ENCODE peak calls at places on chromosomes 13 and 19, in nine cellular contexts. N is choroid plexus epithelial cell, S is K562, O is tibial artery, X is BJ, P is fibroblast of villous mesenchyme, L is heart right ventricle, I is left ventricle myocardium inferior, F is AG09309. V is an unnamed sample.

GRCh38 chr19:29872224-29872731 is 60.5 kb downstream of the CCNE1 start:
- DNase-seq in N (peak; percentile 26), S (peak; percentile 60), O (no peak), X (no peak), P (no peak), L (no peak), I (no peak), F (no peak), V (peak; percentile 17)

GRCh38 chr13:114080739-114081561 is 51.5 kb downstream of the RASA3 start:
- DNase-seq in N (no peak), S (no peak), O (peak; percentile 60), X (no peak), P (no peak), L (no peak), I (peak; percentile 9), F (no peak), V (no peak)

GRCh38 chr13:42041684-42042035 is 6.8 kb upstream of the DGKH start:
- DNase-seq in N (peak; percentile 76), S (peak; percentile 67), O (peak; percentile 83), X (no peak), P (peak; percentile 69), L (peak; percentile 37), I (peak; percentile 50), F (no peak), V (peak; percentile 68)

GRCh38 chr19:7868326-7868670 is 5.9 kb downstream of the PRR36 start:
- DNase-seq in N (no peak), S (no peak), O (no peak), X (no peak), P (no peak), L (no peak), I (no peak), F (no peak), V (no peak)

GRCh38 chr13:75881109-75881775 is 245.1 kb downstream of the LMO7 start:
- DNase-seq in N (peak; percentile 60), S (no peak), O (no peak), X (no peak), P (peak; percentile 85), L (no peak), I (no peak), F (no peak), V (no peak)

GRCh38 chr13:40318366-40318765 is 348.1 kb downstream of the FOXO1 start:
- DNase-seq in N (peak; percentile 18), S (peak; percentile 2), O (peak; percentile 66), X (no peak), P (no peak), L (peak; percentile 41), I (peak; percentile 50), F (no peak), V (no peak)

GRCh38 chr13:110412132-110412912 is 105.2 kb downstream of the COL4A2 start:
- DNase-seq in N (peak; percentile 100), S (peak; percentile 68), O (peak; percentile 97), X (peak; percentile 97), P (peak; percentile 100), L (peak; percentile 84), I (peak; percentile 85), F (peak; percentile 97), V (peak; percentile 98)

GRCh38 chr13:91657283-91657682 is 258.9 kb downstream of the GPC5 start:
- DNase-seq in N (no peak), S (no peak), O (no peak), X (no peak), P (no peak), L (no peak), I (no peak), F (no peak), V (no peak)

GRCh38 chr19:51572908-51573307 is 1.8 kb downstream of the ZNF175 start:
- DNase-seq in N (peak; percentile 62), S (no peak), O (no peak), X (peak; percentile 16), P (peak; percentile 9), L (no peak), I (no peak), F (peak; percentile 20), V (peak; percentile 67)

GRCh38 chr19:7188682-7189629 is 105.3 kb downstream of the INSR start:
- DNase-seq in N (no peak), S (no peak), O (no peak), X (no peak), P (no peak), L (no peak), I (no peak), F (no peak), V (no peak)

GRCh38 chr13:112679932-112680677 is 9.7 kb upstream of the ATP11A start:
- DNase-seq in N (no peak), S (no peak), O (no peak), X (no peak), P (no peak), L (no peak), I (no peak), F (no peak), V (no peak)

GRCh38 chr19:58575183-58576041 is 2.3 kb upstream of the MZF1 start:
- DNase-seq in N (peak; percentile 94), S (peak; percentile 95), O (peak; percentile 95), X (peak; percentile 59), P (peak; percentile 90), L (peak; percentile 91), I (peak; percentile 92), F (peak; percentile 49), V (peak; percentile 97)

DNA sequence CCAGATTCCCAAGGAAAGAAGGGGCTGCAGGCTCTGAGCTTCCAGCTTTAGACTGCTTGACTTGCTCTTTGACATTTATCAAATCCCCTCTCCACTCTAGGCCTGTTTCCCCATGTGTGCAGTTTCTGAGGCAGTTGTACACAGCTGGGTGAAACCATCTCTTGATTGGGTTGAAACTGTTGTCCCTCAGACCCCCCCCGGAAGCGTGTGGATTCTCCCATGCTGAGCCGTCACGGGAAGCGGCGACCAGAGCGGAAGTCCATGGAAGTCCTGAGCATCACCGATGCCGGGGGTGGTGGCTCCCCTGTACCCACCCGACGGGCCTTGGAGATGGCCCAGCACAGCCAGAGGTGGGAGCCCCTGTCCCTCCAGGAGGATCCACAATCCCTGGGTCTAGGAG is 19.7 kb downstream of the BRSK1 start:
- DNase-seq in N (no peak), S (no peak), O (no peak), X (no peak), P (no peak), L (no peak), I (no peak), F (no peak), V (no peak)
- H3K4me3 ChIP-seq in N (no peak overlapping the region), S (no peak overlapping the region), O (no peak overlapping the region), X (no peak overlapping the region), P (no peak overlapping the region), L (no peak overlapping the region), I (no peak overlapping the region), F (no peak overlapping the region), V (no peak overlapping the region)

GRCh38 chr13:62046512-62046911 is 630.9 kb upstream of the PCDH20 start:
- DNase-seq in N (no peak), S (no peak), O (no peak), X (no peak), P (no peak), L (peak; percentile 5), I (no peak), F (no peak), V (no peak)

DNA sequence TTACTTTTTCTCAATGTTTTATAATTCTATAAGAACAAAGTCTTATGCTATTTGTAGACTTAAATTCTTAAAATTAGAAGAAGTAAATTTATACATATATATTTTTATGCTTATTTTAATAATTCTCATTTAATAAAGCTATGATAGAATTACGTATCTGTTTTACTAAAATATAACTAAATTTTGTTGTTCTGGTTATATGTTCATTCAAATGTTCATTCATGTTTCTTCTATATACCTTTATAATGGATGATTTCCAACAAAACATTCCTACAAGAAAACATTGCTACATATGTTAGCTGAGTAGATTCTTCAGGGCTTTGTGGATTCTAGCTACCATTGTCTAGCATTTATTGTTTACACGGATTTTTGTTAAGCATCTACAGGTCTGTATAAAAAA is 634.3 kb upstream of the PCDH20 start:
- DNase-seq in N (no peak), S (no peak), O (no peak), X (no peak), P (no peak), L (no peak), I (no peak), F (no peak), V (no peak)
- TF ChIP-seq CTCF in N (no peak), S (no peak), O (no peak), X (no peak), P (no peak), L (no peak), I (no peak), F (no peak), V (no peak)

DNA sequence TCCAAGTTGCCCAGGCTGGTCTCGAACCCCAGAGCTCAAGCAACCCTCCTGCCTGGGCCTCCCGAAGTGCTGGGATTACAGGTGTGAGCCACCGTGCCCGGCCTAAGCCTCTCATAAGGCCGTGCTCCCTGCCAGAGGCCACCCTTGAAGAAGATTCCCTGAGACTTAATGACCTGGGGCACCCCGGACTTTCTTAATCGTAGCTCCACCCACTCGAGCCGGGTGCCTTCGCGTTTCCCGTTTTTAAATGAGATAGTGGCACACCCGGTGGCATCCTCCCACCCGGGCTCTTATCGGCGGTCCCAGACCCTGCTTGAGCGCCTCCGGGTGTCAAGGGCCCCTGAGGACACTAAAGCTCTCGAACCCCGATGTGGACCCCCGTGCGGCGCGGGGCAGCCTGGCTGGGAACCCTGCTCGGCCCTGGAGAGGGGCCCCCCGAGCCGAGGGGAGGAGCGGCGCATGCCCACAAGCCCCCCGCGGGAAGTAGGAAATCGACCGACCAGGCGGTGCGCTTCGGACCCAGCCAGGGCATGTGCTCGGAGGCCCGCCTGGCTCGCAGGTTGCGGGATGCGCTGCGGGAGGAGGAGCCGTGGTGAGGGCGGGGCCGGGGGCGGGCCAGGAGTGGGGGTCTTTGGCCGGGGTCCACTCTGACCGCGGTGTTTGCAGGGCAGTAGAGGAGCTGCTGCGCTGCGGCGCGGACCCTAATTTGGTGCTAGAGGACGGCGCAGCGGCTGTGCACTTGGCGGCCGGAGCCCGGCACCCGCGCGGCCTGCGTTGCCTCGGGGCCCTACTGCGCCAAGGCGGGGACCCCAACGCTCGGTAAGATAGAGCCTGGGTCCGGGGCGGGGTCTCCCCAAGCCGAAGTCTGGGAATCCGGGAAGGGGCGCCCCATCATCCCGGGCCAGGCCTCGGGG is at the start of gene ANKLE1:
- DNase-seq in N (no peak), S (peak; percentile 63), O (no peak), X (no peak), P (no peak), L (peak; percentile 29), I (peak; percentile 27), F (no peak), V (peak; percentile 73)
- H3K4me3 ChIP-seq in N (peak within 1 kb of the TSS; percentile 46), S (peak within 1 kb of the TSS; percentile 51), O (peak within 1 kb of the TSS; percentile 41), X (peak within 1 kb of the TSS; percentile 34), P (peak within 1 kb of the TSS; percentile 55), L (peak within 1 kb of the TSS; percentile 40), I (peak within 1 kb of the TSS; percentile 61), F (peak within 1 kb of the TSS; percentile 31), V (peak within 1 kb of the TSS; percentile 46)

GRCh38 chr19:45591638-45592005 is 7.0 kb upstream of the OPA3 start:
- DNase-seq in N (no peak), S (no peak), O (no peak), X (no peak), P (no peak), L (no peak), I (no peak), F (no peak), V (no peak)

GRCh38 chr19:45592366-45592765 is 7.8 kb upstream of the OPA3 start:
- DNase-seq in N (no peak), S (no peak), O (no peak), X (no peak), P (no peak), L (no peak), I (no peak), F (no peak), V (no peak)

GRCh38 chr19:45590300-45591003 is 5.8 kb upstream of the OPA3 start:
- DNase-seq in N (no peak), S (no peak), O (no peak), X (no peak), P (no peak), L (no peak), I (no peak), F (no peak), V (no peak)

GRCh38 chr19:45589768-45590167 is 5.2 kb upstream of the OPA3 start:
- DNase-seq in N (no peak), S (no peak), O (no peak), X (no peak), P (no peak), L (no peak), I (no peak), F (no peak), V (no peak)

GRCh38 chr19:45591004-45591637 is 6.5 kb upstream of the OPA3 start:
- DNase-seq in N (peak; percentile 33), S (peak; percentile 88), O (no peak), X (no peak), P (peak; percentile 55), L (no peak), I (no peak), F (no peak), V (peak; percentile 71)
- TF ChIP-seq CTCF in N (peak; percentile 45), S (peak; percentile 94), O (no peak), X (peak; percentile 62), P (peak; percentile 47), L (no peak), I (no peak), F (peak; percentile 57), V (peak; percentile 33)

V was measured in foreskin fibroblast.